ENCODE peak calls at places on chromosomes 4 and X, in six cellular contexts. G is HCT116, A is GM23248, Z is astrocyte, Q is GM12878, T is fibroblast of lung. B is an unnamed sample.

GRCh38 chrX:110188701-110189558 is 129.0 kb downstream of the AMMECR1 start:
- DNase-seq in G (no peak), A (no peak), Z (no peak), Q (no peak), T (no peak), B (no peak)

GRCh38 chr4:8241895-8242696 is 27.5 kb upstream of the HTRA3 start:
- DNase-seq in G (peak), A (peak), Z (peak), Q (no peak), T (peak), B (peak)

GRCh38 chrX:124406294-124407013 is 60.1 kb downstream of the SH2D1A start:
- DNase-seq in G (peak), A (peak), Z (peak), Q (no peak), T (peak), B (peak)

GRCh38 chrX:99384594-99385374 is 1025.3 kb downstream of the PCDH19 start:
- DNase-seq in G (no peak), A (no peak), Z (no peak), Q (no peak), T (no peak), B (no peak)

GRCh38 chrX:144715356-144715755 is 531.9 kb upstream of the SPANXN1 start:
- DNase-seq in G (no peak), A (no peak), Z (no peak), Q (no peak), T (no peak), B (no peak)

GRCh38 chr4:74423101-74423500 is 21.8 kb upstream of the AREG start:
- DNase-seq in G (no peak), A (peak), Z (peak), Q (no peak), T (peak), B (no peak)

GRCh38 chrX:118536687-118537461 is 41.3 kb downstream of the DOCK11 start:
- DNase-seq in G (no peak), A (peak), Z (peak), Q (peak), T (peak), B (peak)

GRCh38 chrX:103565752-103566151 is 19.6 kb upstream of the TCEAL4 start:
- DNase-seq in G (no peak), A (peak), Z (peak), Q (no peak), T (peak), B (no peak)

GRCh38 chr4:21544410-21544809 is 404.2 kb downstream of the KCNIP4 start:
- DNase-seq in G (no peak), A (no peak), Z (no peak), Q (no peak), T (no peak), B (no peak)

GRCh38 chrX:48695524-48695875 is 1.0 kb upstream of the SUV39H1 start:
- DNase-seq in G (no peak), A (peak), Z (peak), Q (no peak), T (no peak), B (no peak)

GRCh38 chr4:187380181-187380581 is 615.4 kb upstream of the ZFP42 start:
- DNase-seq in G (peak), A (peak), Z (no peak), Q (no peak), T (peak), B (peak)

GRCh38 chrX:125295337-125295736 is 24.3 kb upstream of the TEX13C start:
- DNase-seq in G (no peak), A (peak), Z (no peak), Q (no peak), T (peak), B (no peak)

GRCh38 chrX:20729421-20729820 is 462.7 kb upstream of the RPS6KA3 start:
- DNase-seq in G (no peak), A (peak), Z (peak), Q (no peak), T (peak), B (no peak)

GRCh38 chr4:3700736-3701135 is 65.4 kb upstream of the ADRA2C start:
- DNase-seq in G (no peak), A (no peak), Z (no peak), Q (no peak), T (no peak), B (no peak)

GRCh38 chrX:136450050-136450830 is 37.5 kb upstream of the BRS3 start:
- DNase-seq in G (no peak), A (no peak), Z (no peak), Q (no peak), T (no peak), B (no peak)

GRCh38 chr4:95833652-95834276 is 6.1 kb upstream of the PDHA2 start:
- DNase-seq in G (no peak), A (no peak), Z (no peak), Q (no peak), T (no peak), B (no peak)

GRCh38 chr4:8076023-8076422 is 82.6 kb downstream of the ABLIM2 start:
- DNase-seq in G (no peak), A (no peak), Z (no peak), Q (no peak), T (no peak), B (no peak)

GRCh38 chr4:36494016-36494415 is 212.6 kb downstream of the DTHD1 start:
- DNase-seq in G (no peak), A (no peak), Z (no peak), Q (no peak), T (no peak), B (no peak)

GRCh38 chr4:12852338-12853307 is 631.5 kb downstream of the RAB28 start:
- DNase-seq in G (peak), A (peak), Z (peak), Q (no peak), T (peak), B (peak)

GRCh38 chrX:31543565-31544125 is 471.8 kb upstream of the FTHL17 start:
- DNase-seq in G (no peak), A (no peak), Z (peak), Q (no peak), T (no peak), B (no peak)

GRCh38 chr4:19883841-19884240 is 367.9 kb upstream of the SLIT2 start:
- DNase-seq in G (no peak), A (peak), Z (no peak), Q (no peak), T (peak), B (no peak)

GRCh38 chr4:168923526-168924194 is 86.4 kb downstream of the CBR4 start:
- DNase-seq in G (peak), A (peak), Z (peak), Q (peak), T (peak), B (peak)

GRCh38 chrX:137194164-137194563 is 160.4 kb upstream of the GPR101 start:
- DNase-seq in G (peak), A (peak), Z (no peak), Q (peak), T (peak), B (peak)

GRCh38 chr4:24956091-24956490 is 43.2 kb upstream of the CCDC149 start:
- DNase-seq in G (no peak), A (no peak), Z (no peak), Q (no peak), T (no peak), B (no peak)

GRCh38 chr4:13171292-13172057 is 312.7 kb downstream of the RAB28 start:
- DNase-seq in G (no peak), A (no peak), Z (no peak), Q (no peak), T (no peak), B (no peak)

GRCh38 chr4:25021206-25021605 is 9.5 kb downstream of the LGI2 start:
- DNase-seq in G (no peak), A (no peak), Z (no peak), Q (no peak), T (peak), B (no peak)

GRCh38 chr4:73690051-73690744 is 50.2 kb upstream of the CXCL8 start:
- DNase-seq in G (no peak), A (peak), Z (peak), Q (no peak), T (peak), B (no peak)

DNA sequence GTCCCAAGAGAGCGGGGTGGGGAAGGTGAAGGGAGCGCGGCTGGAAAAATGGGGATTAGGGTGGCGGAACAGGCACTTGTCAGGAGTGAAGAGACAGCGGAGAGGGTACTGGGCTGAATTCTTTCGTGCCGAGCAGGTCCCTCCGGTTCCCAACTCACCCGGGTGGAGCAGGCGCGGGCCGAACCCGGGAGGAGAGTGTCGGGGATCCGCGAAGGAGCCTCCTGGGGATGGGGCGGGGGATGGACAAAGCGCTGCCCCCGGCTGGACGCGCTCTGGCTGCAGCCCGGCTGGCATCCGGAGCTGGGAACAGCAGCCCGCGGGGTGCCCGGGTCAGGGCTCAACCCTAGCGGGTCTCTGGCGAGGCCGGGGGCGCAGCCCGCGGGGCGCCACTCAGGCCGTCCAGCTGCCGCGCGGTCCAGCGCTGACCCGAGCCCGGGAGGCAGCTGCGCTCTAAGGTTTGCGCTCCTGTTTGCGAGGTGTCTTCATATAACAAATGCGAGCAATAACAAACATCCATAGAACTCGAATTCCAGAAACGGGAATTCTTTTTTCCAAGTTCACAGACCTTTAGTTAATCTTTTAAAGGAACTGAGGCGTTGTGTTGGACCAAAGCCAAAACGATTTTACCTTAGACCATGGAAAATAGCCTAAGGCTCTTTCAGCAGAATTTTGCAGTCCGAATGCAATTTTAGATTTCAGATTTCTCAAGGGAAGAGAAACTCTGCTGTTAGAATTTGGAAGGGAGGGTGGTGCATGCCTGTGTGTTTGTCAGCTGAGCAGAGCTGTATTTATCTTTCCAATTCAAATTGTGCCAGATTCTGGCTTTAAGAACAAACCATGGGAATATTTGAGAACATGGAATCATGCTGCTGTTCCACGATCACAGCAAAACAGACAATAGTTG is 707 bp downstream of the NPY5R start:
- DNase-seq in G (no peak), A (no peak), Z (no peak), Q (no peak), T (no peak), B (peak)
- TF ChIP-seq EZH2 in G (no peak), A (peak), Z (peak), Q (no peak), T (peak), B (peak)

GRCh38 chrX:39409246-39409917 is 608.1 kb downstream of the MID1IP1 start:
- DNase-seq in G (no peak), A (peak), Z (peak), Q (no peak), T (no peak), B (no peak)

GRCh38 chrX:39401483-39402110 is 600.3 kb downstream of the MID1IP1 start:
- DNase-seq in G (no peak), A (no peak), Z (no peak), Q (no peak), T (no peak), B (no peak)

GRCh38 chrX:39402158-39402557 is 600.9 kb downstream of the MID1IP1 start:
- DNase-seq in G (no peak), A (no peak), Z (no peak), Q (no peak), T (no peak), B (no peak)

DNA sequence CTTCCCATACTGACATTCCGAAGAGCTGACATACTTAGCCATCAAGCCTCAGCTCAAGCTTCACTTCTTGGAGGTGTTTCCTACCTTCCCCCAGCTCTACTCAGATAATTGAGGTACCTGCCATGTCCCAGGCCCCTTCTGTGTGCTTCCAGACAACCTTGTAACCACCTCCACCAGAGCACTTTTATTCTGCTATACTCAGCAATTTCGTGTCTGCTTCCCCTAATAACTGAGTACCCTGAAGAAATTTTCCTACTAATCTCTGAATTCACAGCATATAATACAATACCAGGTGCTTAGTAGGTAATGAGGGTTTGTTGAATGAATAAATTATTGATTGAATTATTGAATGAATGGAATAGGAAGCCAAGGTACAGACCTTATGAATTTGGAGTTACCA is 605.5 kb downstream of the MID1IP1 start:
- DNase-seq in G (no peak), A (no peak), Z (no peak), Q (no peak), T (no peak), B (no peak)
- TF ChIP-seq EZH2 in G (no peak), A (no peak), Z (no peak), Q (no peak), T (no peak), B (no peak)

GRCh38 chr4:152679414-152680281 is at the start of gene TMEM154:
- DNase-seq in G (no peak), A (peak), Z (peak), Q (no peak), T (peak), B (peak)
- TF ChIP-seq EZH2 in G (no peak), A (no peak), Z (no peak), Q (no peak), T (no peak), B (no peak)

GRCh38 chrX:74924449-74925209 is 623 bp downstream of the NEXMIF start:
- DNase-seq in G (no peak), A (peak), Z (peak), Q (no peak), T (peak), B (peak)
- TF ChIP-seq EZH2 in G (no peak), A (no peak), Z (peak), Q (no peak), T (peak), B (peak)

GRCh38 chr4:6250235-6250983 is 19.2 kb upstream of the WFS1 start:
- DNase-seq in G (peak), A (peak), Z (peak), Q (peak), T (peak), B (peak)
- TF ChIP-seq EZH2 in G (no peak), A (peak), Z (no peak), Q (no peak), T (no peak), B (no peak)

GRCh38 chrX:46992070-46992469 is 79.8 kb downstream of the JADE3 start:
- DNase-seq in G (no peak), A (no peak), Z (no peak), Q (no peak), T (no peak), B (no peak)
- TF ChIP-seq EZH2 in G (no peak), A (no peak), Z (no peak), Q (no peak), T (no peak), B (no peak)

GRCh38 chr4:148443550-148444295 is 1.5 kb upstream of the NR3C2 start:
- DNase-seq in G (no peak), A (peak), Z (no peak), Q (no peak), T (no peak), B (peak)
- TF ChIP-seq EZH2 in G (no peak), A (peak), Z (peak), Q (no peak), T (no peak), B (peak)

GRCh38 chr4:146638801-146639351 is at the start of gene POU4F2:
- DNase-seq in G (no peak), A (peak), Z (peak), Q (no peak), T (no peak), B (peak)

GRCh38 chr4:146640021-146640425 is 1.3 kb downstream of the POU4F2 start:
- DNase-seq in G (no peak), A (no peak), Z (no peak), Q (no peak), T (no peak), B (no peak)

GRCh38 chr4:146641762-146642161 is 3.1 kb downstream of the POU4F2 start:
- DNase-seq in G (no peak), A (no peak), Z (no peak), Q (no peak), T (no peak), B (no peak)

GRCh38 chr4:146639414-146639814 is 721 bp downstream of the POU4F2 start:
- DNase-seq in G (no peak), A (no peak), Z (no peak), Q (no peak), T (no peak), B (no peak)

GRCh38 chr4:146640459-146641061 is 1.9 kb downstream of the POU4F2 start:
- DNase-seq in G (no peak), A (peak), Z (no peak), Q (no peak), T (no peak), B (peak)
- TF ChIP-seq EZH2 in G (no peak), A (peak), Z (peak), Q (no peak), T (peak), B (peak)